ENCODE peak calls at places on chromosomes 7 and 10, in nine cellular contexts. E is stimulated activated CD4-positive, alpha-beta T cell treated with anti-CD3 and anti-CD28 coated beads, Interleukin-12 subunit alpha, Interleukin-12 subunit beta, amount 100 ng/mL, for 4 hours; P is cardiac fibroblast; V is activated CD8-positive, alpha-beta memory T cell treated with anti-CD3 and anti-CD28 coated beads, Interleukin-2, amount 50 U/mL, for 48 hours; D is hypothalamus; W is M059J; H is HCEC 1CT; U is activated CD4-positive, alpha-beta T cell treated with anti-CD3 and anti-CD28 coated beads for 36 hours; I is IMR-90. O is an unnamed sample.

GRCh38 chr7:81430150-81430549 is 339.7 kb downstream of the HGF start:
- DNase-seq in V (no peak), H (no peak), D (no peak), I (no peak), U (no peak), E (no peak), P (peak), W (no peak), O (no peak)

GRCh38 chr10:132707121-132707775 is 78.7 kb downstream of the NKX6-2 start:
- DNase-seq in W (no peak), P (no peak), D (no peak), I (no peak), U (no peak), H (no peak), V (no peak), E (no peak), O (no peak)

GRCh38 chr10:71774916-71775702 is 1.8 kb upstream of the VSIR start:
- DNase-seq in U (no peak), P (no peak), H (no peak), D (peak), V (no peak), W (no peak), E (no peak), I (no peak), O (no peak)

GRCh38 chr7:30914611-30915601 is 3.3 kb downstream of the AQP1 start:
- DNase-seq in E (no peak), I (peak), P (peak), W (peak), U (peak), D (no peak), H (no peak), V (no peak), O (no peak)

GRCh38 chr7:121544726-121545125 is 148.6 kb upstream of the FAM3C start:
- DNase-seq in E (no peak), W (peak), I (peak), V (no peak), U (no peak), D (no peak), P (peak), H (peak), O (no peak)

GRCh38 chr7:100588438-100588837 is 2.3 kb downstream of the FBXO24 start:
- DNase-seq in U (no peak), I (peak), V (no peak), W (peak), P (peak), D (no peak), H (peak), E (no peak), O (no peak)

GRCh38 chr7:131674131-131674530 is 117.7 kb upstream of the PODXL start:
- DNase-seq in W (no peak), I (no peak), U (no peak), E (no peak), D (no peak), H (no peak), P (no peak), V (no peak), O (no peak)

GRCh38 chr7:74307738-74308505 is 18.7 kb downstream of the CLIP2 start:
- DNase-seq in P (no peak), E (no peak), I (no peak), W (peak), V (no peak), D (peak), H (no peak), U (no peak), O (no peak)

O was measured in neural crest cell.